ENCODE peak calls at places on chromosomes 11 and 22, in five cellular contexts. J is IMR-90, Z is left ventricle myocardium superior, F is epithelial cell of esophagus, N is sciatic nerve. L is an unnamed sample.

GRCh38 chr11:6646040-6646439 is 9.6 kb downstream of the DCHS1 start:
- DNase-seq in Z (peak), J (peak), N (peak), F (no peak), L (no peak)

GRCh38 chr11:12189543-12190235 is 79.3 kb downstream of the MICAL2 start:
- DNase-seq in Z (no peak), N (no peak), J (no peak), F (peak), L (no peak)

GRCh38 chr11:124801014-124801413 is 808 bp upstream of the MSANTD2 start:
- DNase-seq in F (peak), Z (no peak), J (peak), N (no peak), L (no peak)

GRCh38 chr11:69383372-69383771 is 89.4 kb downstream of the MYEOV start:
- DNase-seq in Z (no peak), N (peak), J (no peak), F (no peak), L (no peak)

GRCh38 chr11:118129475-118130196 is 23.0 kb downstream of the SCN4B start:
- DNase-seq in Z (no peak), J (no peak), N (peak), F (no peak), L (no peak)

GRCh38 chr11:3221408-3222002 is 2.9 kb upstream of the MRGPRG start:
- DNase-seq in N (peak), J (no peak), Z (no peak), F (no peak), L (no peak)

GRCh38 chr11:79437274-79437980 is 3.4 kb downstream of the TENM4 start:
- DNase-seq in F (peak), N (peak), J (peak), Z (peak), L (peak)

GRCh38 chr11:115606223-115607220 is 102.3 kb upstream of the CADM1 start:
- DNase-seq in N (no peak), F (no peak), J (peak), Z (peak), L (peak)

GRCh38 chr22:43331698-43332097 is 11.5 kb downstream of the SCUBE1 start:
- DNase-seq in Z (no peak), F (no peak), N (no peak), J (no peak), L (no peak)

GRCh38 chr22:29457730-29458129 is 19.3 kb downstream of the RFPL1 start:
- DNase-seq in J (peak), N (no peak), F (peak), Z (no peak), L (no peak)

GRCh38 chr11:45082744-45083543 is 63.5 kb upstream of the PRDM11 start:
- DNase-seq in F (no peak), J (no peak), N (no peak), Z (no peak), L (no peak)

GRCh38 chr11:19929655-19930054 is 217.0 kb downstream of the NAV2 start:
- DNase-seq in Z (no peak), F (no peak), J (peak), N (no peak), L (no peak)

GRCh38 chr11:46210133-46210636 is 67.3 kb upstream of the CREB3L1 start:
- DNase-seq in N (no peak), Z (no peak), F (peak), J (peak), L (no peak)

GRCh38 chr22:22891139-22891621 is 3.6 kb downstream of the IGLL5 start:
- DNase-seq in N (no peak), J (no peak), F (no peak), Z (no peak), L (no peak)

GRCh38 chr22:46744581-46744980 is 6.5 kb upstream of the CERK start:
- DNase-seq in J (no peak), F (no peak), N (no peak), Z (peak), L (no peak)

GRCh38 chr11:96664108-96664507 is 274.3 kb downstream of the JRKL start:
- DNase-seq in J (no peak), N (no peak), F (no peak), Z (no peak), L (no peak)

GRCh38 chr22:49102367-49102766 is 725.3 kb downstream of the BRD1 start:
- DNase-seq in J (no peak), Z (no peak), N (no peak), F (no peak), L (no peak)

GRCh38 chr22:21051836-21052400 is 6.2 kb downstream of the LRRC74B start:
- DNase-seq in F (no peak), N (no peak), J (peak), Z (no peak), L (no peak)

GRCh38 chr11:48006301-48006992 is 26.1 kb downstream of the PTPRJ start:
- DNase-seq in J (peak), N (no peak), F (peak), Z (no peak), L (peak)

GRCh38 chr11:14288189-14288935 is 70.6 kb downstream of the RRAS2 start:
- DNase-seq in N (no peak), Z (no peak), J (peak), F (peak), L (no peak)

GRCh38 chr22:38696606-38697005 is 4.1 kb downstream of the JOSD1 start:
- DNase-seq in Z (no peak), J (peak), N (no peak), F (peak), L (no peak)

GRCh38 chr22:48698618-48699017 is 1129.1 kb downstream of the BRD1 start:
- DNase-seq in Z (peak), N (no peak), J (no peak), F (no peak), L (no peak)

GRCh38 chr22:49322861-49323622 is 504.6 kb downstream of the BRD1 start:
- DNase-seq in Z (no peak), N (peak), F (no peak), J (no peak), L (no peak)

GRCh38 chr11:86717817-86718501 is 45.5 kb upstream of the ME3 start:
- DNase-seq in F (no peak), N (no peak), J (no peak), Z (no peak), L (no peak)

GRCh38 chr11:10326080-10326964 is 21.4 kb downstream of the ADM start:
- DNase-seq in F (no peak), J (no peak), N (no peak), Z (peak), L (peak)

GRCh38 chr11:11476971-11477645 is 124.1 kb upstream of the CSNK2A3 start:
- DNase-seq in J (no peak), N (no peak), Z (no peak), F (peak), L (no peak)

GRCh38 chr22:50683086-50683993 is 10.7 kb downstream of the SHANK3 start:
- DNase-seq in J (no peak), N (peak), F (no peak), Z (peak), L (no peak)

GRCh38 chr22:47218671-47219070 is 456.2 kb downstream of the TBC1D22A start:
- DNase-seq in N (peak), J (no peak), Z (no peak), F (no peak), L (no peak)

GRCh38 chr11:10387209-10388083 is 67.6 kb upstream of the AMPD3 start:
- DNase-seq in Z (peak), N (peak), J (peak), F (no peak), L (peak)

GRCh38 chr11:117424781-117425180 is 97.1 kb downstream of the CEP164 start:
- DNase-seq in N (peak), Z (no peak), J (no peak), F (no peak), L (peak)

GRCh38 chr22:17381237-17381913 is 12.1 kb downstream of the CECR2 start:
- DNase-seq in J (no peak), F (peak), N (no peak), Z (no peak), L (no peak)

GRCh38 chr11:121067453-121067852 is 33.6 kb upstream of the TECTA start:
- DNase-seq in J (peak), F (no peak), N (no peak), Z (no peak), L (no peak)

GRCh38 chr11:124301482-124301881 is 12.3 kb downstream of the OR8D1 start:
- DNase-seq in F (peak), N (no peak), Z (no peak), J (peak), L (no peak)

L was measured in thyroid gland.